ENCODE peak calls at places on chromosomes 2 and 18, in seven cellular contexts. M, K, C, Z, G, L and S are unnamed samples.

GRCh38 chr2:207115715-207116364 is 49.9 kb downstream of the KLF7 start:
- DNase-seq in M (peak), K (peak), C (no peak), Z (peak), G (no peak), L (peak), S (no peak)

GRCh38 chr2:157468931-157469708 is 25.2 kb upstream of the CYTIP start:
- DNase-seq in M (peak), K (peak), C (no peak), Z (no peak), G (no peak), L (peak), S (no peak)

GRCh38 chr2:240600451-240600961 is 14.0 kb downstream of the CAPN10 start:
- DNase-seq in M (no peak), K (no peak), C (no peak), Z (no peak), G (no peak), L (no peak), S (no peak)

GRCh38 chr2:72033636-72034035 is 114.0 kb downstream of the CYP26B1 start:
- DNase-seq in M (peak), K (no peak), C (no peak), Z (no peak), G (no peak), L (peak), S (no peak)

GRCh38 chr2:231399853-231400667 is 4.5 kb downstream of the B3GNT7 start:
- DNase-seq in M (peak), K (no peak), C (no peak), Z (peak), G (no peak), L (peak), S (peak)

GRCh38 chr2:55628931-55629330 is 11.5 kb upstream of the PPP4R3B start:
- DNase-seq in M (no peak), K (no peak), C (no peak), Z (no peak), G (no peak), L (no peak), S (no peak)

GRCh38 chr2:8015848-8016580 is 665.8 kb upstream of the ID2 start:
- DNase-seq in M (peak), K (no peak), C (no peak), Z (no peak), G (no peak), L (no peak), S (no peak)

GRCh38 chr2:178250429-178250828 is 56.1 kb downstream of the OSBPL6 start:
- DNase-seq in M (no peak), K (no peak), C (no peak), Z (no peak), G (no peak), L (no peak), S (no peak)

GRCh38 chr2:54457326-54458023 is 1.3 kb downstream of the SPTBN1 start:
- DNase-seq in M (peak), K (no peak), C (no peak), Z (peak), G (peak), L (peak), S (no peak)

GRCh38 chr2:204332706-204333105 is 212.6 kb upstream of the PARD3B start:
- DNase-seq in M (no peak), K (no peak), C (no peak), Z (no peak), G (no peak), L (no peak), S (no peak)

GRCh38 chr2:30234180-30234971 is 3.0 kb downstream of the LBH start:
- DNase-seq in M (peak), K (peak), C (peak), Z (no peak), G (no peak), L (peak), S (no peak)

GRCh38 chr2:218368150-218368528 is 11.5 kb downstream of the CATIP start:
- DNase-seq in M (no peak), K (no peak), C (no peak), Z (peak), G (no peak), L (no peak), S (no peak)

GRCh38 chr2:218368621-218369153 is 12.0 kb downstream of the CATIP start:
- DNase-seq in M (no peak), K (no peak), C (no peak), Z (peak), G (peak), L (peak), S (no peak)

GRCh38 chr2:218366621-218367414 is 10.2 kb downstream of the CATIP start:
- DNase-seq in M (no peak), K (no peak), C (no peak), Z (peak), G (no peak), L (no peak), S (no peak)

GRCh38 chr2:218369374-218369773 is 12.7 kb upstream of the SLC11A1 start:
- DNase-seq in M (no peak), K (no peak), C (no peak), Z (peak), G (no peak), L (no peak), S (no peak)

GRCh38 chr2:218367415-218368149 is 10.9 kb downstream of the CATIP start:
- DNase-seq in M (peak), K (peak), C (peak), Z (peak), G (peak), L (peak), S (peak)
- TF ChIP-seq CTCF in M (no peak), K (no peak), C (no peak), Z (no peak), G (no peak), L (no peak), S (no peak)

DNA sequence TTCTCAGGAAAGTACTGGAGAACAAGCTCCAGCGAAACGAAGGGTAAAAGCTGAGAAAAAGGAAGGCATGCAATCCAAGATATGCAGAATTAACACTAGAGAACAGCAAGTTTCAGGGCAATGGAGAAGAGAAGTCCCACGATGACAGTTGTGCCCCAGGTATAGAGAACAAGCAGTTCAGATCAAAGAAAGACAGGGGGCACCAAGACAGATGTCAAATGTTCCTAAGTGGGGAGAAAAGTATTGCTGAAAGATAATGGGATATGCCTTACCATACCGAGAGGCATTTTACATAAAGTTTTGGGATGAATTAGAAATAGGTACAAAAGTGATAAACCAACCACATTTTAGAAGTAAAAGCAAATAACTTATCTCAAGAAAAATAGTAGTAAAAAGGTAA is 79.1 kb upstream of the UBE2E3 start:
- DNase-seq in M (no peak), K (no peak), C (no peak), Z (no peak), G (no peak), L (no peak), S (no peak)
- TF ChIP-seq CTCF in M (no peak), K (no peak), C (no peak), Z (no peak), G (peak), L (no peak), S (no peak)

GRCh38 chr18:40440088-40440487 is 1514.9 kb upstream of the PIK3C3 start:
- DNase-seq in M (no peak), K (no peak), C (no peak), Z (no peak), G (no peak), L (no peak), S (no peak)

DNA sequence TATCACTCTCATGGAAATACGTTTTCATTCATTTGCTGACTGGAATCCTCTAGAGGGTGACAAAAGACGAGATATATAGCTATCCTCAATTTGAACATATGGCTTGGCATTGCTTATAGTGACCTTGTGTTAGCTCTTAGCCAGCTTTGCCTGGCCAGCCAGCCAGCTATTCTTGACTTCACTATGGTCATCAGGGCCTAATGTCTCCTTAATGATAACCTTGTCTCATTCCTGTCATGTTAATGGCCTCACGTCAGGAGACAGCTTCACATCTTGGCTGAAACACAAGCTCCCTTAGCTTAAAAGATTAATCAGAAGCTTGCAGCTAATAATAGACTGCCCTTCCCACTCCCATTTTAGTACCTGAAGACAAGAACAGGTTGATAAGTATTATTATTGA is 1517.5 kb upstream of the PIK3C3 start:
- DNase-seq in M (no peak), K (no peak), C (no peak), Z (peak), G (no peak), L (no peak), S (no peak)
- TF ChIP-seq CTCF in M (no peak), K (peak), C (no peak), Z (no peak), G (no peak), L (no peak), S (no peak)

DNA sequence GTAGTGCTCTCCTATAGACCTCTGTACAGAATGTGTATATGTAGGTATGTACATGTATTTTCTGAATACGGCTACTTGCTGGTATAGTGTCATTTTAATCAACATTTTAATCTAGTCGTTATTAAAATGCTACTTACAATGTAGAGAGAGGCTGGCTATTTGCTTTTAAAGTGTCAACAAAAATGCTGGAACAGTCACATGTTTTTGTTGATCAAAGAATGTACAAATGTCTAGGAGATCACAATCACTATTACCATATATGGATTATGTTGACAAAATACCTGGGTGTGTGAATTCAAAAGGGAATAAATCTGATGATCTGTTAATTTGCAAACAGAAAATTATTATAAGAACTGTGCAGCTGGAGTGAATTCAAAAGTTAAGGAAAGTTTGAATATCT is 170.3 kb downstream of the CAMKMT start:
- DNase-seq in M (no peak), K (no peak), C (no peak), Z (no peak), G (no peak), L (no peak), S (no peak)
- TF ChIP-seq CTCF in M (no peak), K (no peak), C (no peak), Z (no peak), G (no peak), L (no peak), S (no peak)

DNA sequence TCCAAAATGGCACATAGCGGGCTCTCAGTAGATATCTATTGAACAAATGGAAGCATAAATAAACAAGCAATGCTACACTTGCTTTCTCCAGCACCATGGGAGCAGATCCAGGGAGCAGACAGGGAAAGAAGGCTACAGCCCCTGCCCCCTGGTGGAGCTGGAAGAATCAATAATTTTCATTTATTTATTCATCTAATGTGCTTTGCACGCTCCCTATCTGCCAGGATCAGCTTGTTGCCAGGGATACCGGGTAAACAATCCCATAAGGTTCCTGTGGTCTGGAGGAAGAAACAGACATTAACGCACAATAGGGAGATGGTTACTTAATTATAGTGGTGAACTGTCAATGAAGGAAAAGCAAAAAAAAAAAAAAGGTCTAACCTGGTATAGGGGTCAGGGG is 40.1 kb upstream of the CLASP1 start:
- DNase-seq in M (peak), K (peak), C (no peak), Z (peak), G (no peak), L (peak), S (no peak)
- TF ChIP-seq CTCF in M (peak), K (peak), C (no peak), Z (peak), G (peak), L (peak), S (no peak)

DNA sequence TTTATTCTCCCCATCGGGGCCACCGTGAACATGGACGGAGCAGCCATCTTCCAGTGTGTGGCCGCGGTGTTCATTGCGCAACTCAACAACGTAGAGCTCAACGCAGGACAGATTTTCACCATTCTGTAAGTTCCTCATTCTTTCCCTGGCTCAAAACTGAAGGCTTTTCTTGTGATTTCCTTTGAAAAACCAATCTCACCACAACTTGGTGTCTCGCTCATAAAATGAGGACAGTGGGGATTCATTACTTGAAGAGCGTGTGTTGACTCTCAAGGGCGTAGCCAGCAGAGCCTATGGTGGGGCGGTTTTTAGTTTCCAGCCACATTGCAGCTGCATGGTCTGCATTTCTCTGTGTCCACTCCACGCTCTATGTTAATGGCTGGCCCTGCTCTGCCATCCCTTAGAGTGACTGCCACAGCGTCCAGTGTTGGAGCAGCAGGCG is 29.0 kb downstream of the SLC1A4 start:
- DNase-seq in M (no peak), K (no peak), C (no peak), Z (peak), G (no peak), L (no peak), S (no peak)
- TF ChIP-seq CTCF in M (no peak), K (no peak), C (no peak), Z (no peak), G (no peak), L (no peak), S (no peak)